ENCODE peak calls at places on chromosomes 2 and 18, in ten cellular contexts. K is heart left ventricle; Q is cardiac muscle cell; J is pancreas; H is PC-3; W is spleen; O is CD4-positive, alpha-beta memory T cell; Z is fibroblast of lung; S is H9; D is effector memory CD4-positive, alpha-beta T cell. M is an unnamed sample. For H3K9me3, the result is how much of the 10 kb centered on the place peaks cover.

GRCh38 chr2:191552036-191552435 is 125.9 kb upstream of the NABP1 start:
- DNase-seq in K (no peak), Q (peak), J (no peak), H (peak), W (no peak), O (no peak), Z (no peak), S (no peak), D (no peak), M (no peak)

GRCh38 chr2:10285578-10286198 is 17.0 kb upstream of the HPCAL1 start:
- DNase-seq in K (peak), Q (peak), J (peak), H (peak), W (peak), O (no peak), Z (peak), S (peak), D (no peak), M (no peak)

GRCh38 chr2:139214806-139215205 is 434.6 kb upstream of the NXPH2 start:
- DNase-seq in K (no peak), Q (no peak), J (no peak), H (no peak), W (no peak), O (no peak), Z (no peak), S (no peak), D (no peak), M (no peak)

GRCh38 chr2:44941551-44942234 is at the start of gene SIX3:
- DNase-seq in K (no peak), Q (no peak), J (no peak), H (peak), W (peak), O (peak), Z (peak), S (peak), D (peak), M (no peak)

GRCh38 chr2:207975910-207976309 is 49.4 kb downstream of the PLEKHM3 start:
- DNase-seq in K (no peak), Q (no peak), J (no peak), H (no peak), W (no peak), O (no peak), Z (peak), S (no peak), D (no peak), M (no peak)

GRCh38 chr2:19473415-19473814 is 115.0 kb upstream of the OSR1 start:
- DNase-seq in K (no peak), Q (no peak), J (no peak), H (no peak), W (no peak), O (no peak), Z (no peak), S (no peak), D (no peak), M (no peak)

GRCh38 chr18:47120428-47120827 is 29.9 kb downstream of the HDHD2 start:
- DNase-seq in K (no peak), Q (peak), J (no peak), H (no peak), W (no peak), O (no peak), Z (peak), S (no peak), D (no peak), M (no peak)

GRCh38 chr2:52931660-52932059 is 835.9 kb upstream of the CHAC2 start:
- DNase-seq in K (no peak), Q (no peak), J (no peak), H (no peak), W (no peak), O (no peak), Z (no peak), S (no peak), D (no peak), M (no peak)

GRCh38 chr2:48724278-48724677 is 31.2 kb downstream of the LHCGR start:
- DNase-seq in K (no peak), Q (no peak), J (no peak), H (no peak), W (no peak), O (no peak), Z (no peak), S (no peak), D (no peak), M (no peak)

GRCh38 chr2:223247136-223247535 is 195.1 kb downstream of the KCNE4 start:
- DNase-seq in K (no peak), Q (peak), J (no peak), H (peak), W (no peak), O (no peak), Z (peak), S (no peak), D (no peak), M (no peak)

GRCh38 chr2:148052687-148053086 is 31.8 kb downstream of the MBD5 start:
- DNase-seq in K (no peak), Q (no peak), J (no peak), H (no peak), W (no peak), O (no peak), Z (no peak), S (no peak), D (no peak), M (no peak)

GRCh38 chr2:203498161-203498560 is 36.9 kb downstream of the RAPH1 start:
- DNase-seq in K (no peak), Q (peak), J (no peak), H (peak), W (no peak), O (no peak), Z (peak), S (no peak), D (no peak), M (no peak)

GRCh38 chr2:190636362-190636761 is 12.5 kb upstream of the NAB1 start:
- DNase-seq in K (no peak), Q (peak), J (no peak), H (peak), W (no peak), O (no peak), Z (peak), S (no peak), D (no peak), M (no peak)

GRCh38 chr2:225400060-225400511 is 576 bp downstream of the NYAP2 start:
- DNase-seq in K (no peak), Q (peak), J (no peak), H (peak), W (no peak), O (no peak), Z (peak), S (peak), D (no peak), M (no peak)

GRCh38 chr2:133390151-133390550 is 178.1 kb downstream of the NCKAP5 start:
- DNase-seq in K (no peak), Q (no peak), J (no peak), H (peak), W (no peak), O (no peak), Z (peak), S (no peak), D (no peak), M (no peak)

GRCh38 chr2:200203381-200203827 is 103.1 kb upstream of the SPATS2L start:
- DNase-seq in K (no peak), Q (no peak), J (no peak), H (no peak), W (no peak), O (no peak), Z (peak), S (no peak), D (no peak), M (no peak)

GRCh38 chr2:200193791-200194190 is 112.7 kb upstream of the SPATS2L start:
- DNase-seq in K (no peak), Q (no peak), J (no peak), H (no peak), W (no peak), O (no peak), Z (no peak), S (no peak), D (no peak), M (no peak)

GRCh38 chr2:200199005-200199404 is 107.5 kb upstream of the SPATS2L start:
- DNase-seq in K (no peak), Q (no peak), J (no peak), H (no peak), W (no peak), O (no peak), Z (no peak), S (no peak), D (no peak), M (no peak)

GRCh38 chr2:200194746-200195145 is 111.7 kb upstream of the SPATS2L start:
- DNase-seq in K (no peak), Q (no peak), J (no peak), H (no peak), W (no peak), O (no peak), Z (no peak), S (no peak), D (no peak), M (no peak)

DNA sequence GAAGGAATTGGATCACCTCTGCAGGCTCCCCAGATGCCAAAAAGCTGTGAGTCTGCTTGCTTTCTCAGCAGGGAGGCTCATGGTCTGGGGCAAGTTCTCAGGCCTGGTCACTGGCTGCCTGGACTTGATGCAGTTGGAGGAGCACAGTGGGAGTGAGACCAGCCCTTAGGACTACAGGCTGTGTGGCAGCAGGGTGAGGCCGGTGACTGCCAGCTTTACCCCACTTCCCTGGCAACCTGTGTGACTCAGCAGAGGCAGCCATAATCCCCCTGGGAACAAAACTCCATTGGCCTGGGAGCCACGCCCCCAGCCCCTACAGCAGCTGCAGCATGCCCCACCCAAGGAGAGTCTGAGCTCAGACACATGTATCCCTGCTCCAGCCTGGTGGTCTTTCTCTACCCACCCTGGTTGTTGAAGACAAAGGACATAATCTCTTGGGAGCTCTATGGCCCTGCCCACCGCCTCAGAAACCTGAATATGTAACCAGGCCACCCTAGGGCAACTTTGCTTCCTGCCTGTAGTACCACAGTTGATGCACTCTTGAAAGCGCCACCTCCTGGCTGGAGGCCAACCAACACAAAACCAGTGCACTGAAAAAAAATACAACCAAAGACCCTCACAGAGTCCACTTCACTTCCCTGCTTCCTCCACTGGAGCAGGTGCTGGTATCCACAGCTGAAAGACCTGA is 106.8 kb upstream of the SPATS2L start:
- DNase-seq in K (no peak), Q (no peak), J (no peak), H (peak), W (no peak), O (no peak), Z (peak), S (peak), D (no peak), M (no peak)
- H3K27ac ChIP-seq in K (no peak), Q (no peak), J (no peak), H (no peak), W (peak), O (no peak), Z (no peak), S (no peak), D (no peak), M (no peak)

DNA sequence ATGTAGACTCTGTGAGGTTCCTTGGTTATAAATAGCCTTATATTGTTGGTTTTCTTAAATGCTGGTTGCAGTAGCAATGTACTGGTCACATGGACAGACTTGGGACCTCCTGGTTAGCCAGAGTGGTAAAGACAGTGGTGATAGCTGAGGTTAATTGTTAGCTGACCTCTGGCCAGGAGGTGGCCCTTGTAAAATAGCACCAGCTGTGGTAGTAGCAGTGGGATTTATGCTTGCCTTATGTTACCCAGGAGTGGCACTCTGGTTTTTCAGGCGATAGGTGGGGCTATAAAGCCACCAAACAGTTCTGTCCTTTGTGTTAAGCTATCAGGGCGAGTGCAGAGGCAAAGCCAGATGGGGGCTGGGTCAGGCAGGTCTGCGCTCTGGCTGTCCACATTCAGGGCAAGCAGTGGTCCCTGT is 94.8 kb upstream of the SRD5A2 start:
- DNase-seq in K (no peak), Q (no peak), J (peak), H (peak), W (no peak), O (no peak), Z (no peak), S (peak), D (no peak), M (no peak)
- H3K9me3 ChIP-seq in K (half or more), Q (under half), J (under half), H (under half), W (half or more), O (under half), Z (under half), S (under half), D (under half), M (under half)

DNA sequence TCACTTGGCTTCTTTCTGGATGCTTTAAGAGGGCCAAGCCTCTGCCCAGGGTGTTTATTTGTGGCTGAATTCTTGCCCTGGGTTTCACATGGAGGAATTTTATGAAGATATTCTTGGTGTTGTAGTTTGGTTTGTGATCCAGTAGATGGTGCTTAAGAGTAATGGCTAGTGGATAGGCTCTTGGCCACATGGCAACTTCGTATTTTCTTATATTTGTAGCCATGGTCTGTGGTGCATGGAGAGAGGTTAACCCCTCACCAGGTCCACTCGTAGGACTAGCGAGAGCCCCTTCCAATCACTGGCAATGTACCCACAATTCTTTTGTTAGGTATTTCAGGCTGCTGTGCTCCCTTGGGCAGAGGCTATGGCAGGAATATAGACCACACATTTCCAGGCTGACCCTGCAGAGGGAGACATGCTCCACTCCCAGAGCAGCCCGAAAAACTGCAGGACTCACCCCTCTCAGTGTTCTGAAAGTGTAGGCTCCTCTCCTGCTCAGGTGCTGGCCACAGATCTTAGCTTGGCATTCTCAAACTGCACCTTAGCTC is 582.1 kb upstream of the SETBP1 start:
- DNase-seq in K (no peak), Q (peak), J (no peak), H (peak), W (no peak), O (no peak), Z (peak), S (peak), D (no peak), M (no peak)
- H3K27ac ChIP-seq in K (no peak), Q (no peak), J (no peak), H (no peak), W (no peak), O (no peak), Z (no peak), S (no peak), D (no peak), M (no peak)

DNA sequence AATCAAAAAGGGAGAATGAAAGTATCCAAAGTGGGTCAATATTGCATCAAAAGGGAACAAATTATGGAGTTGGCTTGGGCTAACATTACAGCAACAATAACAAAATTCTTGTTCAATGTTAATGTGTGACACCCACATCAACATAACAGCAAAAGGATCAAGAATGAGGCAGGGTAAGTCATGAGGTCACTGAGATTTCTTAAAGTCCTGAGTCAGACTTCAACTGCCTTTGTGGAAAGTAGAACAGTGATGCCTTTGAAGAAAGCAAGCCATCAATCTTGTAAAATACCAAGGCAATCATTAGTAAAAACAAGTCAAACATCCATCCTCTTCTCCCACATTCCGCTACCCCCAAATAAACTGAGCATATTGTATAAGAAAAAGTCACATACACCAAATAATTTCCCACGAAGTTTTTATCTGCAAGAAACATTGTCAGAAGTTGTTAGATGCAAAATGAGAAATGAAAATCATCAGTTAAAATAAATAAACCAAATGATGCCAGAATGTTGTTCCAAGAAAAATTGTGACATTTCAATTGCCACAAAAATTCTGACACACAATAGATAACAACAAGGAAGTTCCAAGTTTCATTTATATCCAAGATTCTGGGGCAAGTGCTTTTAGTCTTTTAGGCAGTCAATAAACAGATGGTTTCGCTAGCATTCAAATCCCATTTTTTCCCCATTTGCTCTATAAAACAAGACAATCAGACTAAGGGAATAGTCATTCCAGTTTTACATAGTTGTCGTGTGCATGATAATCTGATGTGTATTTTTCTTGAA is 216.1 kb upstream of the SETBP1 start:
- DNase-seq in K (no peak), Q (no peak), J (no peak), H (no peak), W (no peak), O (no peak), Z (peak), S (no peak), D (no peak), M (no peak)
- H3K9me3 ChIP-seq in K (under half), Q (under half), J (under half), H (under half), W (under half), O (under half), Z (under half), S (under half), D (under half), M (under half)

GRCh38 chr2:73063909-73064875 is 7.3 kb downstream of the SFXN5 start:
- DNase-seq in K (no peak), Q (peak), J (no peak), H (peak), W (peak), O (no peak), Z (peak), S (peak), D (no peak), M (no peak)
- H3K27ac ChIP-seq in K (no peak), Q (no peak), J (no peak), H (peak), W (no peak), O (no peak), Z (peak), S (no peak), D (no peak), M (no peak)

DNA sequence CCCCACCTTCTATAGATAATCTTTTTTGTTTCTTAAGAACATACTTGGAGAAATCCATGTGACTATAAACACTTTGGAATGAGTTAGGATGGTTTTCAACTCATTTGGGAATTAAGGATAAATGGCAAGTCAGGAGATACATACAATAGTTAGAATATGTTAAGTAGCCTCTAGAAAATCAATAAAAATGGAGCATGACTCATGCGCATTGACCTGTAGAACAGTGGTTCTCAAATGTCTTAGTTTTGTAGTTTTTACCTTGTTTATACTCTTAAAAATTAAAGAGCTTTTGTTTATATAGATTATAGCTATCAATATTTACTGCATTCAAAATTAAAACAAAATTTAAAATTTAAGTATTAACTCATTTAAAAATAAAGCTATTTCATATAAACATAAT is 24.7 kb downstream of the NUP35 start:
- DNase-seq in K (no peak), Q (no peak), J (no peak), H (peak), W (no peak), O (no peak), Z (no peak), S (no peak), D (no peak), M (no peak)
- H3K9me3 ChIP-seq in K (under half), Q (under half), J (under half), H (under half), W (under half), O (under half), Z (under half), S (under half), D (under half), M (under half)